ENCODE peak calls at places on chromosomes 4 and X, in nine cellular contexts. P is A549, Z is tibial artery, W is cardiac muscle cell, B is OCI-LY7, Y is stomach, N is keratinocyte, A is ovary, J is heart right ventricle. O is an unnamed sample. For H3K9me3, the result is how much of the 10 kb centered on the place peaks cover.

GRCh38 chrX:150690126-150690525 is 3.1 kb upstream of the MTMR1 start:
- DNase-seq in P (peak), Z (no peak), W (peak), B (no peak), Y (no peak), N (peak), A (no peak), J (no peak), O (no peak)

GRCh38 chrX:7294483-7294882 is 146.5 kb upstream of the PUDP start:
- DNase-seq in P (no peak), Z (no peak), W (peak), B (no peak), Y (no peak), N (no peak), A (no peak), J (no peak), O (no peak)

GRCh38 chr4:147019061-147019460 is 73.4 kb upstream of the TTC29 start:
- DNase-seq in P (peak), Z (peak), W (peak), B (peak), Y (peak), N (peak), A (peak), J (peak), O (peak)

GRCh38 chrX:70480660-70481018 is 36.0 kb downstream of the DLG3 start:
- DNase-seq in P (no peak), Z (no peak), W (peak), B (no peak), Y (no peak), N (no peak), A (no peak), J (peak), O (no peak)

GRCh38 chr4:185335579-185335978 is 60.1 kb downstream of the LRP2BP start:
- DNase-seq in P (no peak), Z (no peak), W (no peak), B (no peak), Y (no peak), N (no peak), A (no peak), J (no peak), O (no peak)

GRCh38 chr4:176920694-176921093 is 128.0 kb upstream of the VEGFC start:
- DNase-seq in P (no peak), Z (no peak), W (peak), B (no peak), Y (no peak), N (peak), A (no peak), J (no peak), O (no peak)

GRCh38 chr4:186486172-186486571 is 69.2 kb downstream of the MTNR1A start:
- DNase-seq in P (no peak), Z (no peak), W (peak), B (no peak), Y (no peak), N (no peak), A (no peak), J (no peak), O (no peak)

GRCh38 chrX:88170528-88170927 is 576.5 kb upstream of the CPXCR1 start:
- DNase-seq in P (peak), Z (no peak), W (no peak), B (no peak), Y (no peak), N (no peak), A (no peak), J (no peak), O (no peak)

GRCh38 chrX:42119076-42119475 is 195.7 kb upstream of the CASK start:
- DNase-seq in P (peak), Z (no peak), W (peak), B (no peak), Y (no peak), N (peak), A (no peak), J (no peak), O (no peak)

GRCh38 chr4:105196523-105197145 is 50.0 kb downstream of the TET2 start:
- DNase-seq in P (peak), Z (no peak), W (no peak), B (no peak), Y (no peak), N (no peak), A (no peak), J (no peak), O (no peak)

GRCh38 chrX:81261576-81261975 is 59.7 kb downstream of the SH3BGRL start:
- DNase-seq in P (peak), Z (no peak), W (peak), B (no peak), Y (no peak), N (peak), A (no peak), J (no peak), O (no peak)

GRCh38 chrX:88613338-88613737 is 133.7 kb upstream of the CPXCR1 start:
- DNase-seq in P (peak), Z (no peak), W (peak), B (no peak), Y (no peak), N (no peak), A (no peak), J (no peak), O (no peak)

GRCh38 chr4:31295081-31295480 is 574.9 kb downstream of the PCDH7 start:
- DNase-seq in P (no peak), Z (no peak), W (no peak), B (no peak), Y (no peak), N (no peak), A (no peak), J (no peak), O (no peak)

GRCh38 chrX:36859231-36859630 is 148.9 kb upstream of the FAM47C start:
- DNase-seq in P (no peak), Z (no peak), W (no peak), B (no peak), Y (no peak), N (no peak), A (no peak), J (no peak), O (no peak)

GRCh38 chr4:126541820-126542219 is 1090.9 kb upstream of the INTU start:
- DNase-seq in P (no peak), Z (no peak), W (peak), B (no peak), Y (no peak), N (no peak), A (no peak), J (no peak), O (no peak)

GRCh38 chr4:152100378-152101201 is 339.8 kb upstream of the GATB start:
- DNase-seq in P (no peak), Z (no peak), W (no peak), B (peak), Y (peak), N (no peak), A (no peak), J (no peak), O (peak)

GRCh38 chr4:158540125-158540907 is 18.6 kb downstream of the RXFP1 start:
- DNase-seq in P (no peak), Z (no peak), W (no peak), B (no peak), Y (no peak), N (peak), A (no peak), J (no peak), O (no peak)

GRCh38 chr4:6991771-6992557 is 51.2 kb upstream of the TADA2B start:
- DNase-seq in P (no peak), Z (peak), W (peak), B (no peak), Y (peak), N (peak), A (no peak), J (no peak), O (no peak)

GRCh38 chrX:131729295-131729694 is 185.4 kb downstream of the OR13H1 start:
- DNase-seq in P (peak), Z (no peak), W (no peak), B (no peak), Y (peak), N (no peak), A (peak), J (no peak), O (peak)

GRCh38 chrX:139691493-139691842 is 16.5 kb downstream of the MCF2 start:
- DNase-seq in P (no peak), Z (no peak), W (peak), B (no peak), Y (no peak), N (no peak), A (peak), J (no peak), O (no peak)

GRCh38 chrX:130716822-130717405 is 186.1 kb downstream of the ENOX2 start:
- DNase-seq in P (no peak), Z (no peak), W (peak), B (no peak), Y (no peak), N (no peak), A (no peak), J (no peak), O (no peak)

GRCh38 chr4:125045311-125045710 is 269.4 kb upstream of the FAT4 start:
- DNase-seq in P (no peak), Z (no peak), W (no peak), B (no peak), Y (no peak), N (no peak), A (no peak), J (no peak), O (no peak)

GRCh38 chrX:40877869-40878268 is 142.5 kb upstream of the MED14 start:
- DNase-seq in P (peak), Z (no peak), W (peak), B (peak), Y (no peak), N (no peak), A (no peak), J (no peak), O (peak)

GRCh38 chr4:46386570-46386969 is 3.4 kb downstream of the GABRA2 start:
- DNase-seq in P (no peak), Z (no peak), W (no peak), B (no peak), Y (no peak), N (no peak), A (no peak), J (no peak), O (no peak)

GRCh38 chrX:56803849-56804681 is 75.0 kb downstream of the NBDY start:
- DNase-seq in P (no peak), Z (no peak), W (no peak), B (no peak), Y (no peak), N (no peak), A (peak), J (no peak), O (no peak)

GRCh38 chrX:12013220-12013619 is 125.1 kb upstream of the FRMPD4 start:
- DNase-seq in P (peak), Z (no peak), W (peak), B (no peak), Y (no peak), N (no peak), A (no peak), J (no peak), O (no peak)

GRCh38 chrX:23887918-23888317 is 19.8 kb downstream of the APOO start:
- DNase-seq in P (no peak), Z (no peak), W (no peak), B (no peak), Y (no peak), N (no peak), A (no peak), J (no peak), O (no peak)

GRCh38 chr4:14151099-14151498 is 523.6 kb upstream of the BOD1L1 start:
- DNase-seq in P (no peak), Z (no peak), W (no peak), B (no peak), Y (no peak), N (no peak), A (no peak), J (no peak), O (no peak)
- H3K4me3 ChIP-seq in P (no peak), Z (no peak), W (no peak), B (no peak), Y (no peak), N (no peak), A (no peak), J (no peak), O (no peak)

GRCh38 chr4:128528793-128529553 is 241.4 kb upstream of the PGRMC2 start:
- DNase-seq in P (peak), Z (peak), W (peak), B (no peak), Y (no peak), N (peak), A (no peak), J (peak), O (no peak)
- H3K9me3 ChIP-seq in P (under half), Z (under half), W (under half), B (under half), Y (under half), N (under half), A (under half), J (under half), O (under half)

DNA sequence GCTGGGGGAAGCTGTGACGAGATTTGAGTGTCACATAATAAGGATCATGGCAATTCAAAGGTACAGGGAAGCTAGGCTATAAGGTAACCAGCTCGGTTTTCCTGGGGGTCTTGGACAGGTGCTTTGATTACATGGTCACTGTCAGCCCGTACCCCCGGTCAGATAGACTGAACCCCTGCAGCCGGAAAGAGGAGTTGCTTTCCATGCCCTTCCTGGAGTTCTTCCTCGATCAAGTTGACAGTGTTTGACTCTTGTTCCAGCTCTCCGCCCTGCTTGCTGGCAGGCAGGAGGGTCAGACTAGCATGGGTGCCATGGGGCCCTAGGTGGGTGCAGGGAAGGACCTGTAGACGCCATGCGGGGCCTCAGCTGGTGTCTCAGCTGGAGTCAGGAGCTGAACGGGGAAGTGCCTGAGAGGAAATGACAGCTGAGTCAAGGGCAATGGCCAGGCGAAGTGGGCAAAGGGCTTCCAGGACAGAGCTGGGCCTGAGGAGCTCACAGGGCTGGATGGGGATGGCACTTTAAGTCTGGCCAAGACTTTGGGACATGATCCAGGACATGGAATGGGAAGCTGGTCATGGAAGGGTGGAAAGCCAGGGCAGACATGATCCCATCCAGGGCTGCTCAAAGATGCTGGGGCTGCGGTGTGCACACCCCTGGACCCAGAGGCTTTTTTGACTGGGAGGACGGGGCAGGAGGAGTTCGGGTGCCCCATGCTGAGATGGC is 1.6 kb downstream of the TMEM187 start:
- DNase-seq in P (no peak), Z (no peak), W (no peak), B (peak), Y (no peak), N (no peak), A (no peak), J (no peak), O (no peak)
- H3K4me3 ChIP-seq in P (peak), Z (no peak), W (no peak), B (peak), Y (peak), N (no peak), A (no peak), J (no peak), O (peak)

GRCh38 chr4:67725981-67726380 is 25.0 kb upstream of the UBA6 start:
- DNase-seq in P (no peak), Z (no peak), W (no peak), B (no peak), Y (no peak), N (no peak), A (no peak), J (no peak), O (no peak)
- H3K9me3 ChIP-seq in P (under half), Z (under half), W (under half), B (under half), Y (under half), N (under half), A (under half), J (under half), O (under half)

DNA sequence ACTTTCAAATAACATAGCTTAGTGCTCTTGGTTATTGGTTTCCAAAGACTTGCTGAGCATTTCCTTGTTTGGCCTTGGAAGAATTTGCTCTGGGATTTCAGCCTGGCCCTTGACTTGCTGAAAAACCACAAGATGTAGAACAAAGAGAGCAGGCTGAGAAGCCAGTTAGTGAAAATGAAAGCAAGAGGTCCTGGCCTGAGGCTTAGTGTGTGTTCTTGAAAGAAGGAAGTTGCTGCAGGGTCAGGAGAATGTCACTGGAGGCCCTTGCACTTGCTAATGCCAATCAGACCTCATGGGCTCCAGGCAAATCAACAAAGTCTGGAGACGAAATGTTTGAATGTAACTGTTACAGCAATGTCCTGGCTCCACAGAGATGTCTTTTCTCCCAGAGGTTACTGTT is 79.4 kb downstream of the SYNPO2 start:
- DNase-seq in P (no peak), Z (peak), W (peak), B (peak), Y (peak), N (no peak), A (peak), J (peak), O (no peak)
- H3K4me3 ChIP-seq in P (no peak), Z (no peak), W (no peak), B (no peak), Y (no peak), N (no peak), A (no peak), J (no peak), O (no peak)

DNA sequence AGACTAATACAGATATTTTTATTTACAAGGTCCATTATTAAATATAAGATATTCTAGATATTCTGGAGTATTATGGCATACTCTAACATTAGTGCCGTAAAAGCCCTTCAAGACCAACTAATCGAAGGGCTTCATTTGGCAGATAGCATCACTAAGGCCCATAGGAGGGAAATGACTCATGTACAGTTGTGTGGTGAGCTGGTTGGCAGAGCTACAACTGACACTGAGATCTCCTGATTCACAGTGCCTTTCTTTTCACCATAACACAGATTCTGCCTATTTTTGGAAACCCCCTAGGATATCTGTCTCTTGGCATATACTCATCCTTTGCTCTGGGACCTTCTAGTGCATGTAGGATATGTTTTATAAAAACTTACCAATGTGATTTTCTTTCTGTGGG is 201.7 kb upstream of the AFF2 start:
- DNase-seq in P (no peak), Z (no peak), W (no peak), B (no peak), Y (no peak), N (no peak), A (no peak), J (no peak), O (no peak)
- H3K9me3 ChIP-seq in P (under half), Z (under half), W (under half), B (under half), Y (under half), N (under half), A (under half), J (under half), O (under half)

DNA sequence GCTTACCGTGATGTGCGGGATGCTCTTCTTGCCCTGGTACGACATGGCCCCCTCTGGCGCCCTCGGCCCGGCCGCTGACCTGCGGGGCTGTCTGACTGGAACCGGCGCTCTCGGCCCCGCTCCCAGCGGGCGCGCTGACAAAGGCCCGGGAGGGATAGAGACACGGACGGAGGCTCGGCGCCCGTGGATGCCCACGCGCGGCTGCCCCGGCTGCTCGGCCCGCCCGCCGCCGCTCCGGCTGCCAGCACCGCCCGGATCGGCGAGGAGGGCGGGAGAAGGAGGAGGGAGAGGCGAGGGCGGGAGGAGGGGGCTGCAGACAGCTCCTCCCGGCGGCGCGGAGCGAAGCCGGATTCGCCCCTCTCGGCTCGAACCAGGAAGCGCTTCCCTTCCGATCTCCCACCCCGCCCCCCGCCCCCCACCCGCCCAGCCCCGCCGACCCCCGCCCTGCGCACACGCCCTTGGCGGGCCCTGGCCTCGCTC is 4.6 kb downstream of the CRMP1 start:
- DNase-seq in P (no peak), Z (no peak), W (no peak), B (no peak), Y (no peak), N (no peak), A (no peak), J (no peak), O (no peak)
- H3K4me3 ChIP-seq in P (peak), Z (peak), W (peak), B (no peak), Y (peak), N (no peak), A (peak), J (peak), O (no peak)

GRCh38 chr4:26879805-26880204 is 19.2 kb downstream of the STIM2 start:
- DNase-seq in P (no peak), Z (no peak), W (peak), B (no peak), Y (no peak), N (no peak), A (no peak), J (no peak), O (no peak)

GRCh38 chr4:26874110-26874509 is 13.5 kb downstream of the STIM2 start:
- DNase-seq in P (no peak), Z (no peak), W (no peak), B (no peak), Y (no peak), N (no peak), A (no peak), J (no peak), O (no peak)

GRCh38 chr4:26877946-26878345 is 17.3 kb downstream of the STIM2 start:
- DNase-seq in P (no peak), Z (no peak), W (no peak), B (no peak), Y (no peak), N (no peak), A (no peak), J (no peak), O (no peak)

GRCh38 chr4:26877417-26877816 is 16.8 kb downstream of the STIM2 start:
- DNase-seq in P (no peak), Z (no peak), W (no peak), B (no peak), Y (no peak), N (no peak), A (no peak), J (no peak), O (no peak)

DNA sequence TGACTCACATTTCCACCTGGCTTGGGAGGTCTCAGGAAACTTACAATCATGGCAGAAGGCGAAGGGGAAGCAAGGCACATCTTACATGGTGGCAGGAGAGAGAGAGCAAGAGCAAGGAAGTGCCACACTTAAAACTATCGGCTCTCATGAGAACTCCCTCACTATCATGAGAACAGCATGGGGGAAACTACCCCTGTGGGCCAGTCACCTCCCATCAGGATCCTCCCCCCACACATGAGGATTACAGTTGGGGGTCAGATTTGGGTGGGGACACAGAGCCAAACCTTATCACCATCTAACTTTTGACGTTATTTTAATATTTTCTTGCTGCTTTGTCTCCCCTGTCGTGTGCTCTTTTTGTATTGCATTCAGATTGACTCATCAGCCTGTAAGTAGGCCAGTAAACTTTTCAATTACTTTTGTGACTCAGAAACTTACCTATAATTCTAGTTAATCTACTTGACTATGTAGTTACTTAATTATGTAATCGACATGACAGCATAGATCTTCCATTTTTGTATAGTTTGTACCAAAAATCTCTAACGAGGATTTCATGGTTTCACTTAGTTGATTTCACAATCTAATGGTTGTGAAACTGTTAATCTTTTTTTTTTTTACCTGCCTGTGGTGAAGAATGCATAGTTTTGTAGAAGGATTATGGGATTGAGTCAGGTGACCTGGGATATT is 18.2 kb downstream of the STIM2 start:
- DNase-seq in P (no peak), Z (no peak), W (peak), B (no peak), Y (no peak), N (no peak), A (no peak), J (no peak), O (no peak)
- H3K9me3 ChIP-seq in P (under half), Z (under half), W (under half), B (half or more), Y (under half), N (under half), A (under half), J (under half), O (under half)

O was measured in naive thymus-derived CD4-positive, alpha-beta T cell.